ENCODE peak calls at places on chromosome 16, in ten cellular contexts. X is hepatocyte, H is activated B cell treated with CpG ODN at 0.5 μM for 24 hours, A is AG09319, Z is HT1080, F is NCI-H2171 treated with DMSO at 0.1 percent for 48 hours, I is neuronal stem cell, L is testis, E is iPS-NIHi11, Y is cardiac muscle cell. G is an unnamed sample.
A peak's percentile ranks its signal among the peaks of the same experiment; 100 is the strongest.

GRCh38 chr16:82638095-82638798 is 11.5 kb downstream of the CDH13 start:
- DNase-seq in Z (peak; percentile 99), L (no peak), E (no peak), H (no peak), X (no peak), A (no peak), I (no peak), Y (peak; percentile 81), F (no peak), G (no peak)

GRCh38 chr16:89842471-89843408 is 14.5 kb downstream of the SPIRE2 start:
- DNase-seq in I (no peak), X (no peak), A (no peak), L (no peak), H (no peak), Z (no peak), E (no peak), F (no peak), Y (peak; percentile 27), G (peak; percentile 57)

GRCh38 chr16:69837380-69837779 is 75.2 kb downstream of the WWP2 start:
- DNase-seq in E (no peak), H (no peak), Y (no peak), F (no peak), L (no peak), X (no peak), I (no peak), A (no peak), Z (no peak), G (no peak)

GRCh38 chr16:53142823-53143568 is 88.2 kb downstream of the CHD9 start:
- DNase-seq in I (no peak), H (no peak), E (no peak), F (no peak), A (no peak), Y (no peak), X (peak; percentile 34), L (no peak), Z (peak; percentile 2), G (no peak)

GRCh38 chr16:30700491-30700890 is 1.5 kb downstream of the SRCAP start:
- DNase-seq in Z (no peak), A (no peak), H (no peak), F (no peak), L (no peak), I (no peak), Y (peak; percentile 72), E (no peak), X (peak; percentile 23), G (no peak)

GRCh38 chr16:1147027-1147426 is 5.9 kb upstream of the CACNA1H start:
- DNase-seq in F (no peak), L (no peak), Z (no peak), I (no peak), A (no peak), H (no peak), X (no peak), Y (no peak), E (no peak), G (no peak)

GRCh38 chr16:112153-112840 is 26.2 kb downstream of the NPRL3 start:
- DNase-seq in E (no peak), Y (no peak), L (no peak), F (no peak), H (no peak), I (no peak), X (no peak), A (no peak), Z (no peak), G (no peak)

GRCh38 chr16:46650224-46650623 is 29.0 kb upstream of the SHCBP1 start:
- DNase-seq in F (peak; percentile 13), E (no peak), H (no peak), A (no peak), X (no peak), Y (peak; percentile 52), L (no peak), I (no peak), Z (no peak), G (no peak)

GRCh38 chr16:19771796-19772195 is 53.7 kb downstream of the IQCK start:
- DNase-seq in L (no peak), F (peak; percentile 95), A (no peak), Y (no peak), H (no peak), I (no peak), Z (no peak), E (no peak), X (no peak), G (no peak)

GRCh38 chr16:24088767-24089166 is 167.4 kb upstream of the CACNG3 start:
- DNase-seq in L (no peak), I (no peak), X (peak; percentile 13), Z (no peak), F (no peak), A (no peak), Y (no peak), H (no peak), E (no peak), G (no peak)

GRCh38 chr16:63066552-63066951 is 1030.3 kb upstream of the CDH8 start:
- DNase-seq in H (no peak), F (no peak), Z (no peak), E (no peak), L (no peak), I (no peak), A (no peak), Y (no peak), X (no peak), G (no peak)

GRCh38 chr16:67284699-67285646 is 5.6 kb downstream of the PLEKHG4 start:
- DNase-seq in L (peak; percentile 43), I (peak; percentile 20), H (no peak), X (peak; percentile 66), E (peak; percentile 94), Y (peak; percentile 39), A (no peak), Z (peak; percentile 57), F (no peak), G (peak; percentile 68)

GRCh38 chr16:11909653-11910551 is 5.9 kb downstream of the GSPT1 start:
- DNase-seq in X (peak; percentile 8), E (no peak), A (peak; percentile 38), Y (peak; percentile 2), Z (no peak), H (no peak), F (no peak), I (no peak), L (no peak), G (no peak)

GRCh38 chr16:57677622-57678369 is 9.7 kb downstream of the ADGRG3 start:
- DNase-seq in Z (no peak), I (no peak), Y (no peak), F (no peak), E (no peak), X (no peak), L (no peak), A (no peak), H (no peak), G (no peak)

GRCh38 chr16:87322833-87323726 is 5.9 kb upstream of the C16orf95 start:
- DNase-seq in H (no peak), F (no peak), Y (no peak), A (no peak), Z (no peak), I (no peak), L (no peak), E (no peak), X (no peak), G (no peak)

GRCh38 chr16:77585852-77586251 is 136.5 kb upstream of the NUDT7 start:
- DNase-seq in Z (peak; percentile 98), I (no peak), Y (peak; percentile 11), L (no peak), A (no peak), F (no peak), E (peak; percentile 12), X (no peak), H (no peak), G (peak; percentile 3)

GRCh38 chr16:89651584-89651983 is 5.9 kb downstream of the CHMP1A start:
- DNase-seq in X (no peak), I (no peak), F (no peak), A (no peak), Y (no peak), H (no peak), L (no peak), Z (no peak), E (no peak), G (no peak)

GRCh38 chr16:66894948-66895696 is 14.8 kb downstream of the PDP2 start:
- DNase-seq in Y (peak; percentile 85), L (peak; percentile 81), I (peak; percentile 48), Z (peak; percentile 70), E (peak; percentile 67), X (peak; percentile 87), A (peak; percentile 58), H (peak; percentile 21), F (peak; percentile 53), G (peak; percentile 24)

GRCh38 chr16:9134739-9135138 is 43.3 kb downstream of the HAPSTR1 start:
- DNase-seq in E (peak; percentile 72), I (peak; percentile 41), L (peak; percentile 66), A (no peak), Z (peak; percentile 66), X (peak; percentile 68), F (peak; percentile 53), Y (peak; percentile 63), H (peak; percentile 52), G (peak; percentile 26)

GRCh38 chr16:89120281-89120680 is 26.6 kb downstream of the ACSF3 start:
- DNase-seq in E (no peak), H (no peak), Y (no peak), A (no peak), F (no peak), X (no peak), Z (no peak), L (no peak), I (no peak), G (no peak)

GRCh38 chr16:14057878-14058382 is 13.2 kb upstream of the MRTFB start:
- DNase-seq in L (peak; percentile 12), Z (peak; percentile 33), X (no peak), F (no peak), A (no peak), E (no peak), Y (peak; percentile 61), H (no peak), I (no peak), G (no peak)